ENCODE peak calls at places on chromosomes 16 and 17, in eight cellular contexts. One of them, this sample, is unnamed.

GRCh38 chr17:59838196-59838911 is 54.4 kb downstream of the TUBD1 start:
- DNase-seq in T-helper 9 cell: no peak
- DNase-seq in stimulated activated CD8-positive, alpha-beta memory T cell treated with anti-CD3 and anti-CD28 coated beads, Interleukin-15, amount 100 ng/mL, for 48 hours: no peak
- DNase-seq in ureter: no peak
- DNase-seq in WTC11: no peak
- DNase-seq in activated naive CD4-positive, alpha-beta T cell treated with Interleukin-2 at 50 U/mL for 16 hours: peak; percentile 55
- DNase-seq in GM19239: no peak
- DNase-seq in ACHN: peak; percentile 47
- DNase-seq in this sample: no peak

GRCh38 chr17:9522074-9522473 is 53.5 kb downstream of the STX8 start:
- DNase-seq in stimulated activated CD8-positive, alpha-beta memory T cell treated with anti-CD3 and anti-CD28 coated beads, Interleukin-15, amount 100 ng/mL, for 48 hours: no peak
- DNase-seq in WTC11: no peak
- DNase-seq in ureter: no peak
- DNase-seq in ACHN: peak; percentile 53
- DNase-seq in T-helper 9 cell: no peak
- DNase-seq in GM19239: no peak
- DNase-seq in activated naive CD4-positive, alpha-beta T cell treated with Interleukin-2 at 50 U/mL for 16 hours: no peak
- DNase-seq in this sample: no peak

GRCh38 chr16:52837251-52837650 is 215.4 kb downstream of the CHD9NB start:
- DNase-seq in WTC11: no peak
- DNase-seq in activated naive CD4-positive, alpha-beta T cell treated with Interleukin-2 at 50 U/mL for 16 hours: no peak
- DNase-seq in ureter: no peak
- DNase-seq in T-helper 9 cell: no peak
- DNase-seq in ACHN: no peak
- DNase-seq in GM19239: no peak
- DNase-seq in stimulated activated CD8-positive, alpha-beta memory T cell treated with anti-CD3 and anti-CD28 coated beads, Interleukin-15, amount 100 ng/mL, for 48 hours: no peak
- DNase-seq in this sample: no peak

GRCh38 chr17:77382966-77383612 is 242.3 kb downstream of the SEC14L1 start:
- DNase-seq in ureter: no peak
- DNase-seq in WTC11: no peak
- DNase-seq in GM19239: no peak
- DNase-seq in activated naive CD4-positive, alpha-beta T cell treated with Interleukin-2 at 50 U/mL for 16 hours: no peak
- DNase-seq in T-helper 9 cell: no peak
- DNase-seq in stimulated activated CD8-positive, alpha-beta memory T cell treated with anti-CD3 and anti-CD28 coated beads, Interleukin-15, amount 100 ng/mL, for 48 hours: no peak
- DNase-seq in ACHN: no peak
- DNase-seq in this sample: no peak

GRCh38 chr16:2519711-2520080 is 475 bp upstream of the AMDHD2 start:
- DNase-seq in ACHN: no peak
- DNase-seq in GM19239: no peak
- DNase-seq in ureter: no peak
- DNase-seq in T-helper 9 cell: no peak
- DNase-seq in stimulated activated CD8-positive, alpha-beta memory T cell treated with anti-CD3 and anti-CD28 coated beads, Interleukin-15, amount 100 ng/mL, for 48 hours: no peak
- DNase-seq in activated naive CD4-positive, alpha-beta T cell treated with Interleukin-2 at 50 U/mL for 16 hours: no peak
- DNase-seq in WTC11: no peak
- DNase-seq in this sample: no peak

GRCh38 chr16:12436201-12436657 is 367.5 kb downstream of the CPPED1 start:
- DNase-seq in T-helper 9 cell: no peak
- DNase-seq in ACHN: no peak
- DNase-seq in WTC11: peak; percentile 54
- DNase-seq in GM19239: no peak
- DNase-seq in stimulated activated CD8-positive, alpha-beta memory T cell treated with anti-CD3 and anti-CD28 coated beads, Interleukin-15, amount 100 ng/mL, for 48 hours: no peak
- DNase-seq in ureter: no peak
- DNase-seq in activated naive CD4-positive, alpha-beta T cell treated with Interleukin-2 at 50 U/mL for 16 hours: no peak
- DNase-seq in this sample: no peak

GRCh38 chr17:77320501-77321256 is 179.9 kb downstream of the SEC14L1 start:
- DNase-seq in T-helper 9 cell: no peak
- DNase-seq in ACHN: peak; percentile 44
- DNase-seq in ureter: no peak
- DNase-seq in GM19239: no peak
- DNase-seq in activated naive CD4-positive, alpha-beta T cell treated with Interleukin-2 at 50 U/mL for 16 hours: no peak
- DNase-seq in stimulated activated CD8-positive, alpha-beta memory T cell treated with anti-CD3 and anti-CD28 coated beads, Interleukin-15, amount 100 ng/mL, for 48 hours: no peak
- DNase-seq in WTC11: peak; percentile 7
- DNase-seq in this sample: no peak

GRCh38 chr16:20303012-20303411 is 24.3 kb downstream of the GP2 start:
- DNase-seq in stimulated activated CD8-positive, alpha-beta memory T cell treated with anti-CD3 and anti-CD28 coated beads, Interleukin-15, amount 100 ng/mL, for 48 hours: no peak
- DNase-seq in T-helper 9 cell: no peak
- DNase-seq in ureter: no peak
- DNase-seq in ACHN: no peak
- DNase-seq in GM19239: no peak
- DNase-seq in activated naive CD4-positive, alpha-beta T cell treated with Interleukin-2 at 50 U/mL for 16 hours: no peak
- DNase-seq in WTC11: no peak
- DNase-seq in this sample: no peak

GRCh38 chr17:65558683-65559311 is 2.7 kb downstream of the AXIN2 start:
- DNase-seq in activated naive CD4-positive, alpha-beta T cell treated with Interleukin-2 at 50 U/mL for 16 hours: no peak
- DNase-seq in WTC11: peak; percentile 32
- DNase-seq in stimulated activated CD8-positive, alpha-beta memory T cell treated with anti-CD3 and anti-CD28 coated beads, Interleukin-15, amount 100 ng/mL, for 48 hours: no peak
- DNase-seq in ACHN: no peak
- DNase-seq in ureter: no peak
- DNase-seq in GM19239: no peak
- DNase-seq in T-helper 9 cell: no peak
- DNase-seq in this sample: no peak

GRCh38 chr16:21645261-21645721 is 7.1 kb downstream of the IGSF6 start:
- DNase-seq in ureter: no peak
- DNase-seq in WTC11: no peak
- DNase-seq in T-helper 9 cell: no peak
- DNase-seq in stimulated activated CD8-positive, alpha-beta memory T cell treated with anti-CD3 and anti-CD28 coated beads, Interleukin-15, amount 100 ng/mL, for 48 hours: no peak
- DNase-seq in activated naive CD4-positive, alpha-beta T cell treated with Interleukin-2 at 50 U/mL for 16 hours: peak; percentile 24
- DNase-seq in GM19239: no peak
- DNase-seq in ACHN: peak; percentile 69
- DNase-seq in this sample: no peak

GRCh38 chr16:75068075-75068474 is 48.5 kb downstream of the LDHD start:
- DNase-seq in activated naive CD4-positive, alpha-beta T cell treated with Interleukin-2 at 50 U/mL for 16 hours: no peak
- DNase-seq in WTC11: no peak
- DNase-seq in GM19239: no peak
- DNase-seq in ureter: no peak
- DNase-seq in stimulated activated CD8-positive, alpha-beta memory T cell treated with anti-CD3 and anti-CD28 coated beads, Interleukin-15, amount 100 ng/mL, for 48 hours: no peak
- DNase-seq in ACHN: no peak
- DNase-seq in T-helper 9 cell: no peak
- DNase-seq in this sample: no peak

GRCh38 chr17:72515291-72516065 is 394.7 kb downstream of the SOX9 start:
- DNase-seq in T-helper 9 cell: no peak
- DNase-seq in ureter: no peak
- DNase-seq in GM19239: no peak
- DNase-seq in WTC11: no peak
- DNase-seq in stimulated activated CD8-positive, alpha-beta memory T cell treated with anti-CD3 and anti-CD28 coated beads, Interleukin-15, amount 100 ng/mL, for 48 hours: no peak
- DNase-seq in ACHN: peak; percentile 66
- DNase-seq in activated naive CD4-positive, alpha-beta T cell treated with Interleukin-2 at 50 U/mL for 16 hours: no peak
- DNase-seq in this sample: no peak

GRCh38 chr16:87369117-87369775 is 14.3 kb downstream of the FBXO31 start:
- DNase-seq in ureter: no peak
- DNase-seq in activated naive CD4-positive, alpha-beta T cell treated with Interleukin-2 at 50 U/mL for 16 hours: no peak
- DNase-seq in WTC11: no peak
- DNase-seq in GM19239: no peak
- DNase-seq in ACHN: no peak
- DNase-seq in T-helper 9 cell: no peak
- DNase-seq in stimulated activated CD8-positive, alpha-beta memory T cell treated with anti-CD3 and anti-CD28 coated beads, Interleukin-15, amount 100 ng/mL, for 48 hours: no peak
- DNase-seq in this sample: no peak

GRCh38 chr17:51152766-51153209 is 571 bp upstream of the NME1 start:
- DNase-seq in stimulated activated CD8-positive, alpha-beta memory T cell treated with anti-CD3 and anti-CD28 coated beads, Interleukin-15, amount 100 ng/mL, for 48 hours: no peak
- DNase-seq in GM19239: no peak
- DNase-seq in ureter: no peak
- DNase-seq in WTC11: no peak
- DNase-seq in activated naive CD4-positive, alpha-beta T cell treated with Interleukin-2 at 50 U/mL for 16 hours: no peak
- DNase-seq in ACHN: peak; percentile 49
- DNase-seq in T-helper 9 cell: no peak
- DNase-seq in this sample: no peak

GRCh38 chr16:30609002-30609927 is 924 bp downstream of the ZNF689 start:
- DNase-seq in ureter: peak; percentile 67
- DNase-seq in T-helper 9 cell: no peak
- DNase-seq in stimulated activated CD8-positive, alpha-beta memory T cell treated with anti-CD3 and anti-CD28 coated beads, Interleukin-15, amount 100 ng/mL, for 48 hours: peak; percentile 17
- DNase-seq in WTC11: peak; percentile 46
- DNase-seq in activated naive CD4-positive, alpha-beta T cell treated with Interleukin-2 at 50 U/mL for 16 hours: peak; percentile 53
- DNase-seq in ACHN: peak; percentile 40
- DNase-seq in GM19239: peak; percentile 45
- DNase-seq in this sample: no peak

This sample was measured in nucleus accumbens.